ENCODE peak calls at places on chromosomes 13 and 19, in seven cellular contexts. X is substantia nigra; V is activated CD8-positive, alpha-beta memory T cell treated with anti-CD3 and anti-CD28 coated beads, Interleukin-2, amount 50 U/mL, for 4 hours; Q is BE2C; D is mesothelial cell of epicardium; G is stimulated activated CD4-positive, alpha-beta T cell treated with anti-CD3 and anti-CD28 coated beads, Interleukin-2, amount 100 ng/mL, for 48 hours; T is neural crest cell. K is an unnamed sample.

GRCh38 chr13:104773775-104774174 is 1707.6 kb upstream of the SLC10A2 start:
- DNase-seq in X (no peak), G (no peak), D (no peak), Q (no peak), V (no peak), T (no peak), K (no peak)

GRCh38 chr13:26656919-26657318 is 99.4 kb downstream of the WASF3 start:
- DNase-seq in Q (no peak), D (no peak), T (no peak), G (no peak), V (no peak), X (no peak), K (no peak)

GRCh38 chr13:90008707-90009149 is 1338.8 kb upstream of the MIR17HG start:
- DNase-seq in Q (no peak), X (no peak), G (no peak), D (no peak), V (no peak), T (no peak), K (no peak)

GRCh38 chr19:18762125-18763023 is 28.7 kb downstream of the COMP start:
- DNase-seq in G (no peak), T (no peak), X (no peak), D (peak; percentile 55), Q (peak; percentile 72), V (no peak), K (no peak)

GRCh38 chr19:16608290-16608704 is 19.7 kb downstream of the MED26 start:
- DNase-seq in D (no peak), V (no peak), Q (no peak), G (no peak), T (no peak), X (no peak), K (no peak)

GRCh38 chr13:30376426-30377311 is 45.6 kb upstream of the UBE2L5 start:
- DNase-seq in V (peak; percentile 54), Q (no peak), G (no peak), D (no peak), X (no peak), T (no peak), K (no peak)

GRCh38 chr13:103002279-103002678 is 63.9 kb downstream of the SLC10A2 start:
- DNase-seq in T (no peak), D (no peak), V (no peak), G (no peak), X (no peak), Q (no peak), K (no peak)

GRCh38 chr19:54905908-54906511 is at the start of gene NCR1:
- DNase-seq in T (no peak), G (no peak), V (peak; percentile 15), D (no peak), Q (no peak), X (no peak), K (no peak)

GRCh38 chr13:40191186-40191980 is 475.1 kb downstream of the FOXO1 start:
- DNase-seq in Q (no peak), G (no peak), D (no peak), X (no peak), T (no peak), V (no peak), K (no peak)

GRCh38 chr13:79079351-79079839 is 326.7 kb downstream of the RBM26 start:
- DNase-seq in V (no peak), G (no peak), T (no peak), X (no peak), Q (no peak), D (no peak), K (no peak)

GRCh38 chr19:33691736-33692135 is 70.0 kb downstream of the CHST8 start:
- DNase-seq in Q (no peak), D (no peak), G (no peak), T (no peak), X (no peak), V (no peak), K (no peak)

GRCh38 chr19:17920527-17920926 is 12.3 kb upstream of the CCDC124 start:
- DNase-seq in T (no peak), Q (no peak), D (no peak), G (no peak), V (no peak), X (no peak), K (no peak)

GRCh38 chr13:26502826-26503225 is 54.7 kb upstream of the WASF3 start:
- DNase-seq in X (no peak), Q (no peak), V (no peak), T (no peak), G (peak; percentile 29), D (no peak), K (no peak)

GRCh38 chr19:45451181-45451849 is 16.5 kb upstream of the FOSB start:
- DNase-seq in Q (no peak), T (no peak), V (peak; percentile 32), G (peak; percentile 33), X (no peak), D (no peak), K (no peak)

GRCh38 chr19:50549927-50550593 is 18.2 kb downstream of the LRRC4B start:
- DNase-seq in T (no peak), V (no peak), X (no peak), Q (no peak), D (no peak), G (no peak), K (no peak)

GRCh38 chr13:98216711-98217110 is 39.6 kb upstream of the RNF113B start:
- DNase-seq in T (no peak), Q (no peak), V (no peak), G (no peak), X (no peak), D (no peak), K (no peak)

GRCh38 chr13:100525453-100526298 is 62.9 kb downstream of the GGACT start:
- DNase-seq in D (no peak), T (no peak), Q (no peak), V (no peak), G (no peak), X (no peak), K (no peak)

GRCh38 chr13:96871470-96871869 is 122.8 kb downstream of the OXGR1 start:
- DNase-seq in X (no peak), Q (no peak), D (no peak), G (no peak), T (no peak), V (no peak), K (no peak)

GRCh38 chr19:7806234-7806633 is 23.8 kb upstream of the EVI5L start:
- DNase-seq in G (no peak), D (no peak), T (no peak), Q (no peak), V (no peak), X (no peak), K (no peak)

GRCh38 chr19:4803736-4804695 is 12.5 kb downstream of the FEM1A start:
- DNase-seq in V (peak; percentile 69), T (peak; percentile 91), D (peak; percentile 75), G (peak; percentile 61), X (no peak), Q (peak; percentile 84), K (no peak)

GRCh38 chr19:489418-490196 is 6.7 kb upstream of the MADCAM1 start:
- DNase-seq in G (no peak), Q (no peak), V (no peak), D (no peak), T (no peak), X (no peak), K (no peak)

GRCh38 chr19:11678504-11678903 is 60.2 kb downstream of the ZNF823 start:
- DNase-seq in D (no peak), G (no peak), Q (no peak), V (no peak), X (no peak), T (no peak), K (no peak)

GRCh38 chr13:43905435-43906031 is 25.8 kb downstream of the LACC1 start:
- DNase-seq in V (peak; percentile 15), D (no peak), Q (peak; percentile 25), G (peak; percentile 18), X (no peak), T (peak; percentile 41), K (no peak)

GRCh38 chr13:27619711-27620376 is 485 bp downstream of the LNX2 start:
- DNase-seq in G (no peak), D (no peak), T (peak; percentile 23), X (peak; percentile 66), V (peak; percentile 43), Q (peak; percentile 54), K (peak; percentile 75)

GRCh38 chr19:49212302-49212701 is 54.7 kb downstream of the TRPM4 start:
- DNase-seq in X (no peak), G (no peak), V (no peak), T (no peak), Q (peak; percentile 35), D (no peak), K (no peak)

GRCh38 chr19:1016647-1017114 is 4.2 kb downstream of the TMEM259 start:
- DNase-seq in D (no peak), T (no peak), X (no peak), V (no peak), Q (no peak), G (no peak), K (no peak)

GRCh38 chr13:111179908-111180756 is 65.0 kb downstream of the ARHGEF7 start:
- DNase-seq in Q (no peak), T (no peak), X (no peak), G (no peak), V (no peak), D (no peak), K (no peak)

GRCh38 chr19:5676711-5677110 is 3.6 kb downstream of the MICOS13 start:
- DNase-seq in G (no peak), T (no peak), X (no peak), D (no peak), V (no peak), Q (no peak), K (no peak)

GRCh38 chr19:31586282-31586681 is 237.0 kb upstream of the TSHZ3 start:
- DNase-seq in T (no peak), Q (no peak), V (no peak), D (no peak), G (no peak), X (no peak), K (no peak)

GRCh38 chr19:6767357-6768235 is at the start of gene SH2D3A:
- DNase-seq in Q (peak; percentile 16), V (peak; percentile 95), X (no peak), T (peak; percentile 29), G (peak; percentile 89), D (peak; percentile 86), K (peak; percentile 7)

GRCh38 chr19:16892868-16893685 is 4.3 kb downstream of the F2RL3 start:
- DNase-seq in G (no peak), T (no peak), V (no peak), X (no peak), Q (no peak), D (no peak), K (no peak)

GRCh38 chr19:372306-372890 is 27.8 kb upstream of the MIER2 start:
- DNase-seq in D (no peak), T (no peak), X (no peak), G (no peak), V (no peak), Q (no peak), K (peak; percentile 6)

GRCh38 chr19:16368385-16369305 is 44.0 kb downstream of the KLF2 start:
- DNase-seq in X (no peak), V (peak; percentile 55), D (no peak), T (no peak), Q (no peak), G (no peak), K (no peak)

GRCh38 chr19:3586124-3586626 is 897 bp downstream of the GIPC3 start:
- DNase-seq in Q (peak; percentile 55), T (peak; percentile 44), X (no peak), G (peak; percentile 44), D (no peak), V (peak; percentile 56), K (no peak)

GRCh38 chr13:50421457-50422130 is 406.4 kb downstream of the KCNRG start:
- DNase-seq in T (no peak), X (no peak), G (no peak), V (no peak), Q (no peak), D (no peak), K (no peak)

GRCh38 chr13:27035892-27036235 is 135.7 kb downstream of the USP12 start:
- DNase-seq in D (no peak), X (no peak), G (no peak), Q (no peak), V (no peak), T (no peak), K (no peak)

K was measured in caudate nucleus.